ENCODE peak calls at places on chromosomes 12 and 14, in nine cellular contexts. D is SK-N-SH; T is CD8-positive, alpha-beta T cell; N is foreskin fibroblast; K is astrocyte of the spinal cord; L is CD4-positive, alpha-beta T cell; X is left lung; Y is hepatocyte; V is A549. J is an unnamed sample.

GRCh38 chr14:71460091-71460490 is 472.1 kb upstream of the RGS6 start:
- DNase-seq in V (no peak), K (no peak), Y (no peak), N (no peak), T (no peak), L (no peak), X (no peak), D (no peak), J (no peak)

GRCh38 chr14:67571991-67572323 is 28.1 kb downstream of the PIGH start:
- DNase-seq in D (no peak), Y (no peak), K (no peak), V (no peak), X (peak; percentile 79), N (no peak), L (no peak), T (no peak), J (no peak)

GRCh38 chr12:12885060-12885792 is 6.1 kb upstream of the GPRC5A start:
- DNase-seq in T (no peak), Y (peak; percentile 64), D (no peak), X (no peak), K (no peak), L (no peak), V (no peak), N (no peak), J (no peak)

GRCh38 chr14:22567437-22567836 is 21.6 kb downstream of the DAD1 start:
- DNase-seq in X (no peak), L (no peak), V (no peak), Y (no peak), T (no peak), N (no peak), D (no peak), K (no peak), J (no peak)

GRCh38 chr14:67269338-67270060 is 28.3 kb downstream of the PALS1 start:
- DNase-seq in K (peak; percentile 81), D (peak; percentile 4), Y (peak; percentile 38), L (no peak), N (peak; percentile 47), T (no peak), V (no peak), X (no peak), J (no peak)

GRCh38 chr14:23565626-23566025 is 2.0 kb downstream of the AP1G2 start:
- DNase-seq in Y (no peak), K (no peak), V (no peak), D (no peak), N (no peak), L (no peak), X (no peak), T (no peak), J (no peak)

GRCh38 chr14:76922599-76922998 is 96.4 kb downstream of the LRRC74A start:
- DNase-seq in X (no peak), K (peak; percentile 33), V (no peak), D (no peak), Y (peak; percentile 61), L (no peak), T (no peak), N (no peak), J (no peak)

GRCh38 chr12:132603240-132604107 is 6.9 kb downstream of the LRCOL1 start:
- DNase-seq in V (no peak), L (no peak), T (no peak), X (peak; percentile 76), Y (no peak), D (peak; percentile 62), K (no peak), N (no peak), J (no peak)

GRCh38 chr12:112942572-112942971 is 4.3 kb downstream of the OAS3 start:
- DNase-seq in D (no peak), T (no peak), K (no peak), Y (no peak), L (no peak), X (no peak), N (no peak), V (no peak), J (no peak)

GRCh38 chr14:98210045-98210678 is 1061.8 kb downstream of the BCL11B start:
- DNase-seq in K (peak; percentile 2), X (no peak), Y (no peak), D (no peak), N (no peak), L (no peak), T (peak; percentile 73), V (no peak), J (no peak)

GRCh38 chr12:105814283-105814682 is 324.5 kb downstream of the NUAK1 start:
- DNase-seq in Y (no peak), N (no peak), V (no peak), X (no peak), T (no peak), K (no peak), L (no peak), D (no peak), J (no peak)

DNA sequence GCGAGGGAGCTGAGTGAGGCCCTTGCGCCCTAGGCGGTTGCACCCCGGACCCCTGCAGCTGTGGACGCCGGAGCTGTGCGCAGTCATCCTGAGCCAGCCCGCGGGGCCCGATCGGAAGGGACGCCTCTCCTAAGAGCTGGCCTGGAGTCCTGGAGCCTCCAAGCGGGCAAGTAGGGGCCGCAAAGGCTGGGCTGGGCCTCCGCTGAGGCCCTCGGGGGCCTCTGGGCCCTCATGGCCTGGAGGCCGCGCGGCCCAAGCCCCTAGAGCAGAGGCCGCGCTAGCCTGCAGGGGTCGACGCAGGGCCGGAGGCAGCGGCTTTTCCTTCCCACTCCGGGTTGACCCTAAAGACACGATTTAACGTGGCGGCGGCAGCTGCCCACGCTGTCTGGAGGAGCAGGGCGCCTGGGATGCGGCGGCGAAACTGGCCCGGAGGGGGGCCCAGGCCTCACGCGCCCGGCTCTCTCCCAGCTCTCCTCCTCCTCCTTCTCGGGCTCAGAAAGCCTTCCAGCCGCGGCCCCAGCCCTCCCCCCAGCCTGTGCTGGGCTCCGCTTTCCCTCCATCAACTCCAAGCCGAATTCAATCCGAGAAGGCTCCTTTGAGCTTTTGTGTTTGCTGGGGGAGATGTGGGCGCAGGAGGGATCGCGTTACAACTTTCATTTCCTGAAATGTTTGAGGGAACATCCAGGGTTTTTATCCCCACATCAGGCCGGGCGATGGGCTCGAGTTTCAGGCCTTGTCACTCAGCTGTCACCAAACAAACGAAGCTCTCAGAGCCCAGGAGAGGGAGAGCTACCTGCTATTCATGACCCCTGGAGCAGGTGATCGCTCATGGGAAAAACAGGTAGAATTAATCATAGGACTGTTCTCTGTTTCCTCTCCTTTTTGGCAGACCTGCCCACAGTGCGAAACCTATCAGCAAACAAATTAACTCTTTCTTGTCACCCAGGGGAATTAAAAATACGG is 11.5 kb downstream of the SIX1 start:
- DNase-seq in K (peak; percentile 66), Y (peak; percentile 29), N (no peak), X (peak; percentile 63), T (no peak), L (no peak), V (no peak), D (peak; percentile 67), J (peak; percentile 80)
- TF ChIP-seq CTCF in K (no peak), Y (no peak), N (no peak), X (no peak), T (no peak), L (no peak), V (no peak), D (no peak), J (peak; percentile 40)

GRCh38 chr14:104666981-104667380 is 22.4 kb upstream of the INF2 start:
- DNase-seq in T (no peak), L (no peak), K (no peak), V (no peak), X (peak; percentile 73), D (no peak), N (no peak), Y (no peak), J (no peak)

GRCh38 chr14:104665663-104666522 is 23.5 kb upstream of the INF2 start:
- DNase-seq in Y (peak; percentile 54), N (no peak), T (peak; percentile 37), X (no peak), D (no peak), V (peak; percentile 77), L (peak; percentile 39), K (no peak), J (no peak)

GRCh38 chr14:104664107-104664506 is 25.3 kb upstream of the INF2 start:
- DNase-seq in D (no peak), T (no peak), N (no peak), L (no peak), V (no peak), Y (no peak), X (no peak), K (no peak), J (no peak)

GRCh38 chr14:104665092-104665662 is 24.2 kb upstream of the INF2 start:
- DNase-seq in X (no peak), V (no peak), K (no peak), L (no peak), Y (no peak), T (no peak), N (no peak), D (no peak), J (no peak)

DNA sequence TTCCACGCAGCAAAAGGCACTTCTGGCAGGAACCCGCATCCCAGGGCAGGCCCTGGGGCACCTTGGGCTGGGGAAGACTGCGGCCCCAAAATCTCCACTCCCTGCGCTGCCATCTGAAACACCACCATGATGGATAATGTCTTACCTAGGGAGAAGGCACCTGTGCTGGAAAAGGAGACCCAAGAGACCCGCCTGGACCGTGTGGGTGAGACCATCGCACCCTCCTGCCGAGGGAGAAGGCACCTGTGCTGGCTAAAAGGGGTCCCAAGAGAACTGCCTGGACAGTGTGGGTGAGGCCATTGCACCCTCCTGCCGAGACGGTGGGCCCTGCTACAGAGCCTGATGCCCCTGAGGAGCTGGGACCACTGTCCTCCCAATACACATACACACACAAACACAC is 24.8 kb upstream of the INF2 start:
- DNase-seq in D (no peak), V (no peak), X (no peak), L (no peak), Y (no peak), T (no peak), N (no peak), K (no peak), J (no peak)
- TF ChIP-seq CTCF in D (no peak), V (no peak), X (no peak), L (no peak), Y (no peak), T (no peak), N (no peak), K (no peak), J (no peak)

GRCh38 chr14:52071675-52072074 is 2.8 kb upstream of the NID2 start:
- DNase-seq in V (no peak), N (no peak), D (no peak), T (no peak), Y (no peak), L (no peak), X (no peak), K (no peak), J (no peak)
- TF ChIP-seq CTCF in V (peak; percentile 27), N (peak; percentile 21), D (peak; percentile 60), T (no peak), Y (peak; percentile 19), L (no peak), X (peak; percentile 10), K (no peak), J (peak; percentile 22)

GRCh38 chr12:116673713-116674112 is 64.2 kb downstream of the SPRING1 start:
- DNase-seq in X (no peak), D (no peak), L (no peak), Y (no peak), T (no peak), K (no peak), V (peak; percentile 54), N (no peak), J (no peak)
- TF ChIP-seq CTCF in X (no peak), D (no peak), L (no peak), Y (no peak), T (no peak), K (no peak), V (peak; percentile 48), N (no peak), J (no peak)